ENCODE peak calls at places on chromosomes 6 and 20, in seven cellular contexts. B is CD8-positive, alpha-beta memory T cell; V is cardiac muscle cell; A is Karpas-422; S is A549; Q is ovary; R is fibroblast of lung. H is an unnamed sample. For H3K9me3 and H3K4me1, the result is how much of the 10 kb centered on the place peaks cover.

GRCh38 chr6:47485083-47485482 is 7.5 kb downstream of the CD2AP start:
- DNase-seq in B (no peak), Q (no peak), R (no peak), S (no peak), V (no peak), A (no peak), H (no peak)

GRCh38 chr6:15305496-15305895 is 59.6 kb downstream of the JARID2 start:
- DNase-seq in R (no peak), S (no peak), A (no peak), B (no peak), Q (no peak), V (no peak), H (no peak)

GRCh38 chr20:15012551-15012950 is 675.1 kb upstream of the FLRT3 start:
- DNase-seq in A (no peak), Q (no peak), V (no peak), R (no peak), S (no peak), B (no peak), H (no peak)

GRCh38 chr20:37598101-37598530 is 70.4 kb upstream of the BLCAP start:
- DNase-seq in R (no peak), S (no peak), B (no peak), Q (no peak), A (no peak), V (peak), H (no peak)

GRCh38 chr6:26233608-26234420 is 131.2 kb upstream of the BTN3A2 start:
- DNase-seq in R (peak), A (peak), B (peak), Q (no peak), S (peak), V (peak), H (peak)

GRCh38 chr6:77136086-77136485 is 327.2 kb downstream of the HTR1B start:
- DNase-seq in Q (no peak), S (no peak), A (no peak), R (peak), V (no peak), B (no peak), H (no peak)

GRCh38 chr6:6221829-6222535 is 98.5 kb downstream of the F13A1 start:
- DNase-seq in Q (no peak), V (peak), S (peak), B (no peak), A (peak), R (no peak), H (no peak)

GRCh38 chr20:19392344-19393140 is 180.1 kb downstream of the SLC24A3 start:
- DNase-seq in B (no peak), Q (no peak), S (no peak), R (no peak), A (no peak), V (no peak), H (no peak)

GRCh38 chr6:165231177-165231576 is 78.2 kb downstream of the C6orf118 start:
- DNase-seq in R (no peak), B (no peak), A (no peak), V (no peak), Q (no peak), S (no peak), H (no peak)

GRCh38 chr20:49385471-49385870 is 97.0 kb downstream of the KCNB1 start:
- DNase-seq in R (peak), Q (no peak), V (peak), S (peak), B (no peak), A (peak), H (no peak)

DNA sequence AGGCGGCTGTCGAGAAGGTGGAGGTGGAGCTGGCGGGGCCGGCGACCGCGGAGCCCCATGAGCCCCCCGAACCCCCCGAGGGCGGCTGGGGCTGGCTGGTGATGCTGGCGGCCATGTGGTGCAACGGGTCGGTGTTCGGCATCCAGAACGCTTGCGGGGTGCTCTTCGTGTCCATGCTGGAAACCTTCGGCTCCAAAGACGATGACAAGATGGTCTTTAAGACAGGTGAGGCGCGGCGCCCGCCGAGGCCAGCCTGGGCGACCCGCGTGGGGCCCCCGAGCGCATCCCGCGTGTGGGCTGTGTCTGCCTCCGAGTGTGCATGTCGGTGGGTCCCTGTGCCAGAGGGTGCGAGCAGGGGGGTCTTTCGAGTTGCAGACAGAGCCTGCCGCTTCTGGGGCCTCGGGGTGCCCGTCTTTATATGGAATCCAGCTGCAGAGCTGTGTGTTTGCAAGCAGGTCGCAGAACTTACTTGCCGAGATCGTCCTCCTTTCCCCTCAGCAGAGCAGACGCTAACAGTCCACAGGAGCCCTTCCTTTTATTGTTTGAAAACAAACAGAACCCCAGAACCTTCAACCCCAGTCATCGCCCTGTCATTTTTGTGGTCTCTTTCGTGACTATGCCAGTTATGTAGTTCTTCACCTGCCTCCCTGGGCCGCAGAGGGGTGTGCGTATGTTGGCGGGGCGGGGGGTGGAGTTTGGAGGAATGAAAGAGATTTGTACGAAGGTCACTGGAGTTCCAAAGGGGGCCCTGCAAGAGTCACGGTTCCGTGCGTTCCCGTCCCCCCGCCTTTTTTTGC is 766 bp downstream of the SLC16A10 start:
- DNase-seq in Q (peak), V (peak), A (peak), B (peak), R (peak), S (no peak), H (peak)
- H3K4me3 ChIP-seq in Q (peak), V (peak), A (peak), B (peak), R (no peak), S (peak), H (peak)

GRCh38 chr6:22770042-22770441 is 200.7 kb downstream of the HDGFL1 start:
- DNase-seq in B (no peak), V (no peak), S (no peak), Q (no peak), A (no peak), R (no peak), H (no peak)

GRCh38 chr6:22766979-22767378 is 197.6 kb downstream of the HDGFL1 start:
- DNase-seq in B (no peak), A (no peak), V (no peak), Q (no peak), R (peak), S (peak), H (no peak)

GRCh38 chr6:22765015-22765414 is 195.6 kb downstream of the HDGFL1 start:
- DNase-seq in S (no peak), B (no peak), Q (no peak), A (no peak), R (peak), V (no peak), H (no peak)

GRCh38 chr6:22764521-22764920 is 195.2 kb downstream of the HDGFL1 start:
- DNase-seq in V (no peak), R (peak), A (no peak), S (no peak), Q (no peak), B (no peak), H (no peak)
- H3K9me3 ChIP-seq in V (under half), R (under half), A (under half), S (under half), Q (under half), B (under half), H (under half)

DNA sequence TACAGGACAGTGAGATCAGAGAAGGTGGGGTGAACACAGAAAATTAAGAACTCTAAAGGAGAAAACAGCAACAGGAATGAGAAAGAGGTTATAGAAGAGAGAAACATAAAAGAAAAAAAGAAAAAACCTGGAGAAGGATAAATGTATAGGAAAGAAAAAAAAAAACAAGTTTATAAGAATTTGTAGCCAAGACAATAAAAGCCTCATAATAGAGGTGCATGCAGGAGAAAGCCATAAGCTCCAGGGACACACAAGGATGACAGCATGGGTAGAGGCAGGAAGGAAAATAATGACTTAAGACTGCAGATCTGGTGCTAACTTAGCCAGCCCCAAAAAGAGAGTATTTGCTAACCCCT is 64.2 kb upstream of the PIM1 start:
- DNase-seq in S (no peak), R (no peak), A (no peak), Q (no peak), V (no peak), B (no peak), H (no peak)
- H3K4me1 ChIP-seq in S (under half), R (under half), A (under half), Q (under half), V (under half), B (under half), H (under half)

GRCh38 chr6:156719395-156719719 is 57.8 kb upstream of the ARID1B start:
- DNase-seq in V (no peak), S (no peak), A (no peak), B (peak), Q (no peak), R (no peak), H (peak)
- H3K4me3 ChIP-seq in V (no peak), S (peak), A (peak), B (peak), Q (peak), R (peak), H (peak)

DNA sequence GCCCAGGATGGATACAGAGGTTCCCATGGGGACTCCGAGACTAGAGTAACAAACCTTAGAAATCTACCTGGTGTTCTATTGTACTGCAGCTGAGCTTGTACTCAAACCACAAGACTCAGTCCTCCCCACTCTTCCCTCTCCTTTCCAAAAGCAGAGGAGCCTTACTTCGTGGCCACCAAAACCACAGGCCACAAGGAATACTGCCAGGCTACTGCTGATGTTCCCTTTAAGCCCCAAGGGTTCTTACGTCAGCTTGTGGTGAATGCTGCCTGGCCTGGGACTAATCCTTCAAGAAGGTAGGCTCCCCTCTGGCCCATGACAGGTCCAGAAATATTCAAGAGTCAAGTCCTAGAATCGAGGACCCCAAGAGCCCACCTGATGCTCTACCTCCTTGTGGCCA is 10.5 kb upstream of the DEFB128 start:
- DNase-seq in R (peak), Q (no peak), S (no peak), V (no peak), B (no peak), A (peak), H (no peak)
- H3K9me3 ChIP-seq in R (under half), Q (under half), S (under half), V (under half), B (under half), A (under half), H (under half)

GRCh38 chr20:8306916-8307315 is 174.8 kb downstream of the PLCB1 start:
- DNase-seq in R (no peak), B (no peak), Q (no peak), A (no peak), S (no peak), V (no peak), H (no peak)
- H3K4me1 ChIP-seq in R (under half), B (under half), Q (under half), A (under half), S (under half), V (under half), H (under half)

DNA sequence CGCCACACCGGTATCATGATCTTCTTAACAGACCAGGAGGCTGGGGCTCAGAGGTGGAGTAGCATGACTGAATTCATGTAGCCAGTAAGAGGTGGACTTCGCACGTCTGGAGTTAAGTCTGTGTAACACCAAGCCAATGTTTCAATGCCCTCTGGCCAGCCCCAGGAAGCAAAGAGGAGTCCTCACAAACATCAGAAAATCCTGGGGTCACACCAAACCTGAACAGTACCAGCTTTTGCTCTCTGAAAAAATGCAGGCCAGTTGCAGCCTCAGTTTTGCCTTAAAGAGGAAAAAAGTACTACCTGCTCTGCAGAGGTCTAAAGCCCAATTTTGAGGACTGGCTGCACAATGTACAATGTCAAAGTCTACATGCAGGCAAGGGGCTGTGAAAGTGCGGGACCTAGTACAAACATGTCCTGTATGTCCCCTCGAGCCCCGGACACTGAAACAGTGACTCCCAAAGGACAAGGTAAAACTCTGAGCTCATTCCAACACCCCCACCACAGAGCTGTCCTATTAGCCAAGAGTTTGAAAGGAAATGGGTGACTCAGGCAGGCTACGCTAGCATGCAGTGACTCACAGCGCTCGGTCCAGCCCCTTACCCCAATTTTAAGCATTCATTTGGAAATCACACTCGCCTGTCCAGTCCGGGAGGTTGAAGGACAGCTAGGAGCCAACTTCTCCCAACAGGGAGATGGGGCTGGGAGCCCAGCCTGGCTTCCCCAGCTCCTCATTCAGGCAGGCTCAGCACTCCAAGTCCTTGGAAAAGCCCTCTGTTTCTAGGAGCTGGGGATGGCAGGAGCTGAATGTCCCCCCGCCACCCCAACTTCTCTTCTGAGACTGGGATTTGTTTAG is 4.1 kb downstream of the SDC4 start:
- DNase-seq in B (no peak), S (peak), A (no peak), Q (no peak), R (peak), V (peak), H (no peak)
- H3K4me3 ChIP-seq in B (no peak), S (peak), A (no peak), Q (no peak), R (peak), V (no peak), H (peak)

GRCh38 chr20:55790178-55790577 is 215.1 kb downstream of the CBLN4 start:
- DNase-seq in B (no peak), S (no peak), A (no peak), R (no peak), V (no peak), Q (no peak), H (no peak)
- H3K9me3 ChIP-seq in B (under half), S (under half), A (under half), R (under half), V (under half), Q (under half), H (under half)

GRCh38 chr6:30836431-30836866 is 47.9 kb upstream of the DDR1 start:
- DNase-seq in R (peak), V (no peak), S (no peak), A (no peak), Q (no peak), B (no peak), H (peak)

GRCh38 chr6:30836957-30837356 is 47.4 kb upstream of the DDR1 start:
- DNase-seq in B (no peak), V (no peak), R (peak), Q (no peak), A (no peak), S (no peak), H (no peak)

GRCh38 chr6:30835576-30835975 is 48.7 kb upstream of the DDR1 start:
- DNase-seq in S (no peak), B (no peak), Q (no peak), R (no peak), A (no peak), V (no peak), H (no peak)

GRCh38 chr6:30832864-30833263 is 51.5 kb upstream of the DDR1 start:
- DNase-seq in B (no peak), S (no peak), Q (no peak), R (no peak), A (no peak), V (no peak), H (no peak)

GRCh38 chr6:30834643-30835042 is 49.7 kb upstream of the DDR1 start:
- DNase-seq in S (no peak), B (no peak), V (no peak), A (no peak), Q (no peak), R (no peak), H (no peak)
- H3K4me1 ChIP-seq in S (under half), B (under half), V (under half), A (under half), Q (under half), R (under half), H (under half)

GRCh38 chr6:81098109-81098814 is 654.2 kb downstream of the TENT5A start:
- DNase-seq in R (no peak), Q (no peak), V (no peak), A (no peak), B (no peak), S (no peak), H (peak)

GRCh38 chr6:81088133-81088532 is 664.3 kb downstream of the TENT5A start:
- DNase-seq in A (no peak), Q (no peak), R (no peak), V (no peak), S (no peak), B (no peak), H (no peak)

GRCh38 chr6:81093046-81093445 is 659.4 kb downstream of the TENT5A start:
- DNase-seq in R (no peak), A (no peak), S (no peak), Q (no peak), V (no peak), B (no peak), H (no peak)
- H3K4me3 ChIP-seq in R (no peak), A (no peak), S (no peak), Q (no peak), V (no peak), B (no peak), H (no peak)

H was measured in right cardiac atrium.